ENCODE peak calls at places on chromosomes 6 and 20, in ten cellular contexts. X is heart right ventricle, S is spleen, H is pancreas, V is fibroblast of mammary gland, Z is epithelial cell of proximal tubule, R is mammary epithelial cell, O is psoas muscle, C is astrocyte of the spinal cord, E is Peyer's patch. A is an unnamed sample.

GRCh38 chr6:125287718-125288117 is 14.0 kb downstream of the HDDC2 start:
- DNase-seq in V (no peak), R (no peak), H (no peak), O (no peak), S (no peak), Z (no peak), E (no peak), X (no peak), C (no peak), A (no peak)

GRCh38 chr6:35148167-35148741 is 7.1 kb upstream of the TCP11 start:
- DNase-seq in E (no peak), V (peak), X (no peak), O (no peak), C (peak), H (no peak), Z (no peak), R (peak), S (no peak), A (no peak)

GRCh38 chr6:5677219-5678000 is 329.3 kb downstream of the NRN1 start:
- DNase-seq in X (no peak), E (no peak), V (peak), Z (no peak), H (no peak), S (no peak), O (no peak), R (peak), C (no peak), A (no peak)

GRCh38 chr6:82761674-82762345 is 303.8 kb downstream of the UBE3D start:
- DNase-seq in V (peak), S (no peak), O (no peak), E (no peak), Z (no peak), H (no peak), C (peak), X (no peak), R (no peak), A (no peak)

GRCh38 chr6:37258405-37258704 is 411 bp upstream of the TMEM217 start:
- DNase-seq in S (no peak), O (no peak), Z (no peak), E (no peak), X (no peak), H (no peak), V (no peak), R (no peak), C (no peak), A (no peak)

GRCh38 chr6:97524846-97525245 is 241.8 kb upstream of the MMS22L start:
- DNase-seq in X (no peak), C (peak), S (peak), V (no peak), Z (no peak), O (no peak), E (no peak), H (no peak), R (peak), A (peak)

GRCh38 chr20:50724851-50725721 is 6.3 kb upstream of the PARD6B start:
- DNase-seq in V (peak), S (peak), X (peak), R (peak), C (peak), O (peak), Z (peak), E (no peak), H (peak), A (peak)

GRCh38 chr6:9252784-9253183 is 817.4 kb upstream of the SLC35B3 start:
- DNase-seq in O (no peak), X (no peak), S (no peak), E (no peak), C (no peak), V (no peak), H (no peak), Z (no peak), R (no peak), A (no peak)

GRCh38 chr20:11378252-11378651 is 539.4 kb upstream of the BTBD3 start:
- DNase-seq in C (no peak), H (no peak), R (no peak), Z (no peak), S (no peak), V (no peak), E (no peak), O (no peak), X (no peak), A (no peak)

GRCh38 chr6:135052939-135053338 is 1.7 kb downstream of the HBS1L start:
- DNase-seq in V (peak), X (no peak), Z (no peak), E (no peak), S (no peak), C (no peak), R (no peak), O (no peak), H (no peak), A (no peak)

GRCh38 chr20:20084296-20084752 is 32.0 kb downstream of the CFAP61 start:
- DNase-seq in H (no peak), C (no peak), S (no peak), R (no peak), V (no peak), X (no peak), O (peak), Z (no peak), E (no peak), A (no peak)

GRCh38 chr20:20085812-20086211 is 33.5 kb downstream of the CFAP61 start:
- DNase-seq in Z (no peak), V (peak), O (no peak), H (no peak), S (no peak), E (no peak), X (no peak), C (no peak), R (peak), A (no peak)

GRCh38 chr20:20079102-20079784 is 26.9 kb downstream of the CFAP61 start:
- DNase-seq in C (no peak), H (no peak), R (no peak), S (no peak), Z (no peak), O (no peak), X (no peak), V (no peak), E (no peak), A (no peak)

GRCh38 chr20:20085071-20085470 is 32.7 kb downstream of the CFAP61 start:
- DNase-seq in Z (no peak), H (no peak), R (no peak), C (no peak), V (peak), O (peak), E (no peak), S (no peak), X (peak), A (no peak)

GRCh38 chr20:20083796-20084195 is 31.5 kb downstream of the CFAP61 start:
- DNase-seq in O (no peak), C (peak), E (no peak), S (no peak), H (no peak), V (peak), R (peak), X (no peak), Z (no peak), A (peak)
- TF ChIP-seq CTCF in O (peak), C (peak), E (peak), S (peak), H (peak), V (peak), R (peak), X (peak), Z (peak), A (peak)

GRCh38 chr6:98824163-98824906 is 10.0 kb upstream of the POU3F2 start:
- DNase-seq in S (peak), X (no peak), Z (no peak), C (no peak), R (no peak), H (peak), E (no peak), O (no peak), V (no peak), A (no peak)
- H3K4me3 ChIP-seq in S (peak), X (no peak), Z (no peak), C (peak), R (no peak), H (no peak), E (no peak), O (peak), V (no peak), A (peak)

DNA sequence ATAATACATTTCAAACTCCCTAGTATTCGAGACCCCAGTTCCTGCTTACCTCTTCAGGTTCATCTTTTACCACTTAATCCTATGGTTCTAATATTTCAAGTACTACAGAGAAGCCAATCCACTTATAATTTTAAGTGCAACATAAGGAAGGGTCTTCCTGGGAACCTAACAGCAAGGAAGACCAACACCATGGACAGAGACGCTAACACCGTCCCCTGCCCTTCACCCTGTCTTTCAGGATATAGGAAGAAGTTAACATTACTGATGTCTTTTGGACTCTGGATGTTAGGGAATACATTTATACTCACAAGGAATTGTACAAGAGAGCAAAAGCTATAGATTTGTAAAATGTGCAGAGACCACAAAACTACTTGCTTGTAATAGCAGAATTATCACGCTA is 565.0 kb upstream of the CHD6 start:
- DNase-seq in R (no peak), Z (no peak), V (no peak), C (no peak), H (no peak), O (no peak), E (no peak), X (no peak), S (no peak), A (no peak)
- TF ChIP-seq CTCF in R (no peak), Z (no peak), V (no peak), C (no peak), H (no peak), O (no peak), E (no peak), X (no peak), S (no peak), A (no peak)

DNA sequence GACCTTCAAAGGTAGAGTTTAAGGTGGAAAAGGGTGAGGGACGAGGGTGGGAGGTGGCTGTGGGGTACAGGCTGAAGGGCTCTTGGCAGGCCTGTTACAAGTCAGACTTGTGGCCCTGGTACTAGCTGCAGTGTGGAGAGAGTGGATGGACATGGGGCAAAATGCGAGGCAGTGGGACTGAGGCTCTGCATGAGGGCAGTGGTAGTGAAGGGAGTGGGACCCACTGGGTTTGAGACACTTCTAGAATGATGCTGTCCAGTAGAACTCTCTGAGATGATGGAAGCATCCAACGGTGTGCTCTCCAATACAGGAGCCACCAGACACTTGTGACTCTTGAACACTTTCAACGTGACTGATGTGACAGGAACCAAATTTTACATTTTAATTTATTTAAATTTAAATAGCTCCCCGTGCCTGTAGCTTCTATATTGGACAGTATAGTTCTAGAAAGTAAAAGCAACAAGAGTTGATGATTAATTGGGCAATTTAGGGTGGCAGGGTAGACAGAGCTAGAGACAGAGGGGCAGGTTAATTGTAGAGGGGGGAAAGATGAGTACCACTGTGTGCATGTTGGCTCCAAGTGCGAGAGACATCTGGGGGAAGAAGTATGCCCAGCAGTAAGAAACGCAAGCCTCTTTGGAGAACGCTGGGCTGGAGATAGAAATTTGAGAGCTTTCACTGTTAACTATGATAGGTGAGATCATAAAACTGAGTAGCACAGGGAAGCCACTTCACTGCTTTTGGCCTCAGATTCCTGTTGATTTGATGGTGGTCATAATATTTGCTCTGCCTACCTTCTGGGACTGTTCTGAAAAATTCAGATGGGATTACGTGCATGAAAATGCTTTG is 77.5 kb downstream of the TXNDC5 start:
- DNase-seq in S (no peak), V (no peak), H (no peak), X (no peak), C (no peak), E (no peak), R (no peak), Z (no peak), O (no peak), A (no peak)
- H3K4me3 ChIP-seq in S (no peak), V (no peak), H (no peak), X (no peak), C (no peak), E (no peak), R (no peak), Z (no peak), O (no peak), A (no peak)

DNA sequence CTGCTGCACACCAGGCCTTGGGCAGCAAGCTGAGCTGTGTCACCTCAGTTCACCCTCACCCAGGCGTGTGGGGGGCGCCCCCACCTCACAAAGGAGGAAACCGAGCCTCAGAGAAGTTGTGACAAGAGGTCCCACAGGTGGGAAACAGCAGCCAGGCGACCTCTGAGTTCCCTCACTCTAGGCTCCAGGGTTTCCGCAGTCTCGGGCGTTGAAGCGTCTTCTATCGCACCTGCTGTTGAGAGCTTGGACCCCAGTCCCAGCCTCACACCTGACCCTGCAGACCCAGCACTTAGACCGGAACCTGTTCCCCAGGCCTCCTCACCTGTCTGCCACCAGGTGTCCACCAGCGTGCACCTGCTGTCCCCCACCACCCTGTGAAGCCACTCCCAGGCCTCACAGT is 22.3 kb upstream of the APMAP start:
- DNase-seq in E (no peak), V (no peak), O (no peak), H (peak), S (peak), R (no peak), Z (no peak), X (no peak), C (no peak), A (no peak)
- TF ChIP-seq CTCF in E (no peak), V (no peak), O (no peak), H (no peak), S (no peak), R (no peak), Z (no peak), X (no peak), C (no peak), A (no peak)

DNA sequence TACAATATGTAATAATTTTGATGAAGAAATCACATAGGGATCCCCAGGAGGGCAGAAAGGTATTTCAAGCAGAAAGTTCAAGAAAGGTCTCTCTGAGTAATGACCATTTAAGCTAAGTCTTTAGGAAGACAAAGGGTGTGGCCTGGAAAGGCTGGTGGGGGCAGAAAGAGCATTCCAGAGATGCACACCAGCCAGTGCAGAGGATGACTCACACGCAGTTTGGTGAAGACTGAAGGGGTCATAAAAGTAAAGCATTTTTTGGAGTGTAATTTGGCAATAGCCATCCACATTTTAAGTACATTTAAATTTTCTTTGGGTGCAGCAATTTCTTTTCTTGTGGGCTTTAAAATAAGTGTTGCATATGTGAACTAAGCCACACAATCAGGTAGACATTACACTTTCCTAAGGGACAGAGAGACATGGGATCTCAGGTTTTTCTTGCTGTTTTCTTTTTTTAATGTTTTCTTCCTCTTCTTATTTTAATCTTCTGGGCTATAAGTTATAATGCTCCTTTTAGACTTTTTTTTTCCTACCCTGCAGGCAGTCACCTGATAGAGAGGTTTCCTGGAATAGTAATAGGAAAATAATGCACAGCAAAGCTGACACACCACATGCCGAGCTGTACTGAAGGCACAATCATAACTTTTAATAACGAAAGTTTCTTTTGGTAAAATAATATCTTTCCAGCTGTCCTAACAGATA is 49.5 kb upstream of the PTPRK start:
- DNase-seq in X (no peak), Z (peak), V (peak), S (no peak), H (no peak), R (peak), C (peak), E (no peak), O (no peak), A (peak)
- H3K4me3 ChIP-seq in X (no peak), Z (no peak), V (no peak), S (no peak), H (no peak), R (no peak), C (no peak), E (no peak), O (no peak), A (no peak)

A was measured in astrocyte of the cerebellum.